ENCODE peak calls at places on chromosomes 11 and 22, in seven cellular contexts. M is SK-N-SH, C is HepG2, U is H1, S is K562, T is GM12878, P is GM12892. V is an unnamed sample.

GRCh38 chr22:35498026-35498425 is 42.6 kb upstream of the RASD2 start:
- DNase-seq in M (peak), C (no peak), U (no peak), S (peak), T (no peak), P (no peak), V (no peak)

GRCh38 chr22:45208993-45209838 is 31.5 kb downstream of the KIAA0930 start:
- DNase-seq in M (peak), C (no peak), U (peak), S (peak), T (no peak), P (no peak), V (no peak)

GRCh38 chr22:38082986-38083710 is 836 bp downstream of the SLC16A8 start:
- DNase-seq in M (no peak), C (no peak), U (no peak), S (no peak), T (no peak), P (no peak), V (no peak)

GRCh38 chr22:36334081-36334831 is 53.5 kb downstream of the MYH9 start:
- DNase-seq in M (no peak), C (no peak), U (no peak), S (peak), T (no peak), P (no peak), V (no peak)

GRCh38 chr22:20583471-20583922 is 76.1 kb downstream of the MED15 start:
- DNase-seq in M (no peak), C (no peak), U (peak), S (no peak), T (no peak), P (no peak), V (no peak)

GRCh38 chr11:118625976-118626375 is 18.6 kb downstream of the PHLDB1 start:
- DNase-seq in M (peak), C (no peak), U (no peak), S (peak), T (no peak), P (no peak), V (no peak)

GRCh38 chr11:74055938-74056337 is 47.1 kb upstream of the UCP3 start:
- DNase-seq in M (no peak), C (peak), U (no peak), S (no peak), T (no peak), P (no peak), V (no peak)

GRCh38 chr11:113675003-113675471 is 31.1 kb downstream of the TMPRSS5 start:
- DNase-seq in M (no peak), C (no peak), U (no peak), S (no peak), T (peak), P (no peak), V (no peak)

GRCh38 chr11:129950319-129951034 is 52.2 kb downstream of the PRDM10 start:
- DNase-seq in M (no peak), C (no peak), U (no peak), S (no peak), T (no peak), P (no peak), V (no peak)

GRCh38 chr11:8826901-8827560 is 84.0 kb upstream of the AKIP1 start:
- DNase-seq in M (no peak), C (no peak), U (no peak), S (no peak), T (no peak), P (no peak), V (no peak)

GRCh38 chr11:82738116-82738515 is 4.5 kb upstream of the FAM181B start:
- DNase-seq in M (no peak), C (no peak), U (no peak), S (no peak), T (no peak), P (no peak), V (no peak)

GRCh38 chr11:47656284-47656915 is 14.0 kb upstream of the MTCH2 start:
- DNase-seq in M (no peak), C (no peak), U (no peak), S (no peak), T (no peak), P (no peak), V (no peak)

GRCh38 chr11:102476812-102477211 is 24.2 kb upstream of the TMEM123 start:
- DNase-seq in M (no peak), C (peak), U (no peak), S (no peak), T (no peak), P (no peak), V (no peak)

GRCh38 chr11:12789054-12789453 is 114.8 kb downstream of the TEAD1 start:
- DNase-seq in M (no peak), C (no peak), U (no peak), S (no peak), T (no peak), P (no peak), V (no peak)

GRCh38 chr11:67406969-67407699 is 3.3 kb downstream of the TBC1D10C start:
- DNase-seq in M (peak), C (no peak), U (no peak), S (no peak), T (no peak), P (no peak), V (no peak)

GRCh38 chr11:76013526-76013925 is 192.8 kb downstream of the WNT11 start:
- DNase-seq in M (no peak), C (no peak), U (no peak), S (no peak), T (no peak), P (no peak), V (no peak)

GRCh38 chr11:117281869-117282268 is 9.3 kb upstream of the BACE1-AS start:
- DNase-seq in M (no peak), C (no peak), U (no peak), S (no peak), T (no peak), P (no peak), V (no peak)

GRCh38 chr11:94418123-94418770 is 17.0 kb upstream of the GPR83 start:
- DNase-seq in M (no peak), C (no peak), U (no peak), S (no peak), T (no peak), P (no peak), V (no peak)

GRCh38 chr22:23196165-23196564 is 15.9 kb downstream of the BCR start:
- DNase-seq in M (no peak), C (no peak), U (no peak), S (no peak), T (no peak), P (no peak), V (no peak)
- TF ChIP-seq TAF1 in M (no peak), C (no peak), U (no peak), S (no peak), T (no peak), P (no peak), V (no peak)

DNA sequence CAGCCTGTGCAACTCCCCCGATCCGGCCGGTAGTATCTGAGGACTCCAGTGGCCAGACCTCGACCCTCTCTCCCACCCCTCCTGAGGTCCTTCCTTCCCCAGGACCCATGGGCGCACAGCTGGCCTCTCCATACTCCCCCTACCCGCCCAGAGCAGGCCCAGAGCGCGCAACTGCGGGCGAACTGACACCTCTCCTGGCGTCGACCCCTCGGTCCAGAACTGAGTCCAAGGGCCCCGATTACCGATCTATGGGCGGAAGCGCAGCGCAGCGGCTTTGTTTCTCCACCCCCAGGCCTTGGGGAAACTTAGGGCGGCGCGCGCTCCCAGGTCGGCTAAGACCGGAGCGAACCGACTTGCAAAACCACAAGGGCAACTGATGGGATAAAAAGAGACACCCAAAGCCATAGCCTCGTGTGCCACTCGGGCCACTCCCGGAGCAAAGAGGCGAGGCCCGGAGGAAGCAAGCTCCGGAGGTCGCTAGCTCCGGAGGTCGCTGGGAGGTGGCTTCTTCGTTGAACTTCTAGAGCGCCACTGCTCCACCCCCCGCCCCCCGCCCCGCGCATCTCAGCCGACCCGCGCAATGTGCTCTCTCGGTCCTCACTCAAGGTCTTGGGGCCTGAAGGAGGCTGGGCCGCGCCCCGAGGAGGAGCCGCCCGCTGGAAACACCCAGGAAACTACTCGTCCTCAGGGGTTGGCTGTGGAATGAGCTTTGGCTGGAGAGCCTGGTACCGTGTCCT is 9.8 kb upstream of the ALX4 start:
- DNase-seq in M (no peak), C (no peak), U (peak), S (peak), T (no peak), P (no peak), V (no peak)
- TF ChIP-seq POLR2AphosphoS5 in M (no peak), C (no peak), U (no peak), S (no peak), T (no peak), P (no peak), V (no peak)

GRCh38 chr22:31289335-31289734 is 3.0 kb downstream of the PIK3IP1 start:
- DNase-seq in M (no peak), C (no peak), U (no peak), S (no peak), T (no peak), P (no peak), V (no peak)

GRCh38 chr22:31286360-31287255 is 5.7 kb downstream of the PIK3IP1 start:
- DNase-seq in M (no peak), C (no peak), U (no peak), S (no peak), T (no peak), P (no peak), V (no peak)

GRCh38 chr22:31290494-31291402 is 1.5 kb downstream of the PIK3IP1 start:
- DNase-seq in M (peak), C (peak), U (peak), S (peak), T (peak), P (peak), V (peak)

GRCh38 chr22:31287818-31288495 is 4.3 kb downstream of the PIK3IP1 start:
- DNase-seq in M (no peak), C (no peak), U (no peak), S (no peak), T (no peak), P (no peak), V (no peak)

GRCh38 chr22:31288496-31289235 is 3.6 kb downstream of the PIK3IP1 start:
- DNase-seq in M (no peak), C (no peak), U (no peak), S (no peak), T (no peak), P (no peak), V (no peak)
- TF ChIP-seq TAF1 in M (no peak), C (no peak), U (no peak), S (no peak), T (no peak), P (no peak), V (no peak)

DNA sequence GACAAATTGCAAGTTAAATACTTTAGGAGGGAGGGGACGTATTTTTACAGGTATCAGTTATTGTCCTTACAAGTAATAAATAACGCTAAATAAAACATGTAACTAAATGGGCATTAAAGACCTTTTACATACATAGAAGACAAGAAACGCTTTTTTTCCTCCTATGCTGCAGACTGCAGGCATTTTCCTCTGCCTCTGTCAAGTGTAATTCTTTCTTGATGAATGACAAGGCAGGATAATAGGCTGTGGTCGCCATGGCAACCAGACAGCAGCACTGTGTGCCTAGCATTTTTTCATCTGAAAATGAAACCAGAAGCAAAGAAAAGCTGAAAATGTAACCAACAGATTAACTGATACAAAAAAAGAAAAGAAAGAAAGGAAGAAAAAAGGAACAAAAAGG is 46.1 kb downstream of the BLID start:
- DNase-seq in M (peak), C (peak), U (no peak), S (no peak), T (no peak), P (no peak), V (no peak)
- TF ChIP-seq POLR2AphosphoS5 in M (no peak), C (no peak), U (no peak), S (no peak), T (no peak), P (no peak), V (no peak)

V was measured in GM12891.